ENCODE peak calls at places on chromosomes 13 and 19, in ten cellular contexts. Q is PC-3, Y is GM23338, C is mammary epithelial cell, B is neural progenitor cell, H is IMR-90, X is fibroblast of lung, S is neuronal stem cell, O is GM23248, F is A549. W is an unnamed sample.

GRCh38 chr19:15457701-15458484 is 6.5 kb downstream of the RASAL3 start:
- DNase-seq in O (no peak), H (no peak), X (no peak), S (no peak), B (no peak), Q (no peak), C (no peak), Y (peak), F (no peak), W (no peak)

GRCh38 chr13:36973621-36974268 is 25.4 kb downstream of the ALG5 start:
- DNase-seq in X (no peak), Q (no peak), H (no peak), C (no peak), B (no peak), O (no peak), S (no peak), Y (no peak), F (no peak), W (no peak)

GRCh38 chr13:99860736-99861135 is 110.8 kb downstream of the ZIC5 start:
- DNase-seq in B (peak), O (no peak), F (no peak), Y (no peak), C (no peak), X (no peak), S (peak), Q (no peak), H (no peak), W (no peak)

GRCh38 chr13:99027260-99027659 is 49.4 kb upstream of the DOCK9 start:
- DNase-seq in Y (no peak), S (no peak), O (no peak), C (no peak), X (peak), B (no peak), Q (no peak), H (no peak), F (no peak), W (no peak)

GRCh38 chr13:99425485-99426341 is 75.6 kb upstream of the TM9SF2 start:
- DNase-seq in F (no peak), B (no peak), C (no peak), Y (no peak), S (no peak), H (no peak), X (no peak), Q (no peak), O (no peak), W (no peak)

GRCh38 chr19:57241181-57241580 is 749 bp downstream of the ZNF805 start:
- DNase-seq in O (peak), H (peak), Y (peak), X (peak), C (peak), B (no peak), F (peak), S (no peak), Q (no peak), W (no peak)

GRCh38 chr13:88031980-88032562 is 360.9 kb downstream of the SLITRK5 start:
- DNase-seq in Q (peak), F (no peak), Y (no peak), B (no peak), X (peak), H (peak), O (peak), C (peak), S (no peak), W (no peak)

GRCh38 chr19:40070058-40070457 is 14.0 kb upstream of the ZNF780B start:
- DNase-seq in O (no peak), C (no peak), F (no peak), H (no peak), Q (no peak), X (no peak), Y (no peak), B (no peak), S (no peak), W (no peak)

GRCh38 chr19:50702870-50703829 is 16.5 kb downstream of the SHANK1 start:
- DNase-seq in S (no peak), Y (peak), F (no peak), H (peak), B (no peak), X (no peak), Q (peak), C (no peak), O (peak), W (no peak)

GRCh38 chr13:44299142-44299541 is 74.5 kb upstream of the SERP2 start:
- DNase-seq in X (peak), O (no peak), Y (no peak), C (no peak), Q (peak), B (no peak), H (peak), F (no peak), S (no peak), W (no peak)

GRCh38 chr13:109786457-109787134 is at the start of gene IRS2:
- DNase-seq in H (peak), B (peak), Y (peak), X (peak), O (peak), Q (peak), S (peak), C (peak), F (peak), W (peak)

GRCh38 chr19:33736787-33737186 is 59.9 kb upstream of the KCTD15 start:
- DNase-seq in O (no peak), X (no peak), S (no peak), B (no peak), F (no peak), Q (no peak), H (no peak), C (no peak), Y (peak), W (no peak)

GRCh38 chr13:31965361-31966066 is 66.1 kb upstream of the FRY start:
- DNase-seq in H (peak), X (peak), F (no peak), O (peak), C (peak), S (no peak), B (no peak), Y (no peak), Q (no peak), W (peak)

GRCh38 chr19:584240-585001 is 5.3 kb upstream of the HCN2 start:
- DNase-seq in H (peak), O (peak), C (no peak), B (peak), F (no peak), S (peak), Q (peak), X (no peak), Y (peak), W (peak)

GRCh38 chr13:113527272-113527958 is 36.9 kb upstream of the DCUN1D2 start:
- DNase-seq in Q (no peak), B (no peak), F (no peak), X (no peak), O (no peak), C (no peak), H (no peak), Y (no peak), S (no peak), W (no peak)

GRCh38 chr19:8576273-8576993 is 809 bp downstream of the MYO1F start:
- DNase-seq in B (no peak), Q (peak), X (no peak), C (no peak), O (no peak), Y (no peak), H (no peak), F (no peak), S (no peak), W (peak)

GRCh38 chr13:110607675-110608224 is 7.6 kb upstream of the NAXD start:
- DNase-seq in F (no peak), O (no peak), X (no peak), Y (no peak), C (no peak), S (no peak), Q (no peak), B (no peak), H (no peak), W (no peak)

GRCh38 chr13:59483441-59484116 is 680.1 kb downstream of the DIAPH3 start:
- DNase-seq in Y (peak), H (peak), C (no peak), X (peak), Q (no peak), B (no peak), S (no peak), O (no peak), F (no peak), W (no peak)

GRCh38 chr19:49071860-49072547 is 495 bp downstream of the KCNA7 start:
- DNase-seq in X (no peak), Y (peak), B (peak), H (no peak), O (peak), C (no peak), S (peak), Q (no peak), F (no peak), W (no peak)

GRCh38 chr19:16078311-16078758 is 2.0 kb downstream of the TPM4 start:
- DNase-seq in B (peak), C (peak), O (peak), X (peak), Y (no peak), S (peak), F (peak), H (peak), Q (peak), W (no peak)

GRCh38 chr19:11446652-11447301 is 11.3 kb downstream of the PRKCSH start:
- DNase-seq in O (peak), C (no peak), B (peak), Y (peak), Q (peak), X (no peak), F (peak), H (no peak), S (no peak), W (peak)

GRCh38 chr13:73662833-73663232 is 471.4 kb downstream of the KLF12 start:
- DNase-seq in O (no peak), B (no peak), X (no peak), F (no peak), C (no peak), Y (no peak), S (no peak), H (no peak), Q (no peak), W (no peak)

GRCh38 chr13:73665279-73665678 is 468.9 kb downstream of the KLF12 start:
- DNase-seq in O (no peak), C (no peak), B (no peak), H (no peak), F (no peak), S (no peak), Y (no peak), X (no peak), Q (no peak), W (no peak)

GRCh38 chr13:73661066-73661465 is 473.1 kb downstream of the KLF12 start:
- DNase-seq in X (no peak), F (no peak), B (no peak), H (no peak), O (no peak), C (no peak), Y (no peak), Q (no peak), S (no peak), W (no peak)

GRCh38 chr13:73658639-73659038 is 475.6 kb downstream of the KLF12 start:
- DNase-seq in B (no peak), S (no peak), C (no peak), X (no peak), Q (no peak), H (no peak), Y (no peak), F (no peak), O (no peak), W (no peak)

DNA sequence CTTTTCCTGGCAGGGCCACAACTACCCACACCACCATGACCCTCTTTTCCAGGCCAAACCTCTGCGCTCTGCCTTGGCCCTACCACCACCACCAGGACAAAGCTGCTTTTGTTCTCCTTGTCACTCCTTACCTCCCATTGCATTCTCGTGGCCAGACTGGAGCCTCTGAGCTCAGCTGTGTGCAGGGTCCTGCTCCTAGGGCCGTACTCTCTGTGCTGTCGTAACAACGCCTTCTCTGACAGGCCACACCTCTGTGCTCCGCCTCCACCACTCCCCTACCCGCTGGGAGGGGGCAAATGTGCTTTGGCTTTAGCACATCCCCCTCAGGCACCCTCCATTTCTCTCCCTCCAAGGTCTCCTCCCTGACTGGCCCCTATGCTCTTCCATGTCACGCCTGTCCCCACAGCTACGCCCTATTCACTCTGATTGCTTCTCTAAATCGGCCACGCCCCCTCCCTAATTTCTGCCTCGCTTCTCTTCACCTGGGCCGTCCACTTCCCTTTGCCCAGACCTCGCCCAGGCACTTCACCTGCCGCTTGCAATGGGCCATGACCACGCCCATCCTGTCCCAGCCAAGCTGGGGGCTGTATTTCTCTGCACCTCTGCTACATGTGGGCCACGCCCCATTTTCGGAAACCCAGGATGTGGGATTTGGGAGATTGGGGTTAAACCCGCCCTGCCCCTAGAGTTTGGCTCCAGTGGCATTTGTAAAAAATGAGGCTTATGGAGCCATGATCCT is 472.3 kb downstream of the KLF12 start:
- DNase-seq in C (no peak), H (no peak), B (no peak), O (no peak), Y (no peak), S (no peak), Q (no peak), X (no peak), F (no peak), W (no peak)
- H3K4me2 ChIP-seq in C (no peak), H (no peak), B (no peak), O (no peak), Y (no peak), S (no peak), Q (no peak), X (no peak), F (no peak), W (no peak)

DNA sequence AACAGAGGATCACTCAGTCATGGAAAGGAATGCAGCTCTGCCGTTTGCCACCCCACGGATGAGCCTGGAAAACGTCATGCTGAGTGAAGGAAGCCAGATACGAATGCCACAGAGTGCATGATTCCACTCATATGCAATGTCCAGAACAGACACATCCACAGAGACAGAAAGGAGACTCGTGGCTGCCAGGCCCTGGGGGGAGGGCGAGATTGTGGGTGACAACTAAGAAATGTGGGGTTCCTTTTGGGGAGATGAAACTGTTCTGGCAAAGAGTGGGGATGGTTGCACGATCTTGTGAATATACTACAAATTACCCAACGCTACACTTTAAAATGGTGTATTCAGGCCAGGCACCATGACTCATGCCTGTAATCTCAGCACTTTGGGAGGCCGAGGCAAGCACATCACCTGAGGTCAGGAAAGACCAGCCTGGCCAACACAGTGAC is 27.2 kb upstream of the NAPA start:
- DNase-seq in H (peak), X (peak), Q (no peak), C (no peak), F (no peak), S (no peak), B (no peak), O (peak), Y (no peak), W (no peak)
- H3K4me2 ChIP-seq in H (no peak), X (no peak), Q (no peak), C (no peak), F (no peak), S (no peak), B (no peak), O (no peak), Y (no peak), W (peak)

DNA sequence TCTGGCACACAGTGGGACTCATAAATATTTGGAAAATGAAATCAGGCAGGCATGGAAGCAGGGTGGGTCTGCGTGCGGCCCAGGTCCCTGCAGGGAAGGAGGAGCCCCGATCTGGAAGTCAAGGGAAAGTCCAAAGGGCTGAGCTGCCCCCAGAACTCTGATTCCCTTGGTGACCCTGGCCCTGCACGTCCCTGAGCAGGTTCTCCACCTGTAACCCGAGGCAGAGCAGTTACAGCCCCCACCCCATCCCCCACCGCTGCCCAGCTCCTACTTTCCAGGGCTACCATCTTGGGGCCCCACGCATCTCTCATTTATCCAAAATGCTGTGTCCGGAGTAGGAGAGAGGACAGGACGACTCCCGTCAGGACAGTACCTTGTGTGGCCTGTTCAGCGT is 2.1 kb downstream of the PLEKHF1 start:
- DNase-seq in Y (no peak), X (no peak), S (no peak), H (no peak), F (no peak), O (no peak), Q (no peak), C (no peak), B (no peak), W (no peak)
- H3K4me2 ChIP-seq in Y (peak), X (peak), S (no peak), H (peak), F (no peak), O (peak), Q (peak), C (peak), B (peak), W (no peak)

GRCh38 chr13:52784591-52785340 is 45.1 kb upstream of the CNMD start:
- DNase-seq in Q (no peak), B (no peak), C (no peak), O (no peak), X (no peak), F (no peak), Y (no peak), S (no peak), H (no peak), W (no peak)

GRCh38 chr13:52787212-52787611 is 47.6 kb upstream of the CNMD start:
- DNase-seq in Q (no peak), B (no peak), O (no peak), S (no peak), Y (no peak), X (no peak), F (no peak), H (no peak), C (no peak), W (no peak)

GRCh38 chr13:52786747-52787146 is 47.1 kb upstream of the CNMD start:
- DNase-seq in Y (no peak), H (no peak), F (no peak), X (no peak), Q (peak), B (no peak), S (no peak), C (peak), O (no peak), W (no peak)

GRCh38 chr13:52783943-52784342 is 44.3 kb upstream of the CNMD start:
- DNase-seq in H (no peak), Y (no peak), X (no peak), B (no peak), Q (no peak), S (no peak), O (no peak), F (no peak), C (no peak), W (no peak)

GRCh38 chr13:52785721-52786120 is 46.1 kb upstream of the CNMD start:
- DNase-seq in C (no peak), F (no peak), B (no peak), S (no peak), Y (no peak), X (no peak), O (peak), H (no peak), Q (no peak), W (peak)
- H3K4me2 ChIP-seq in C (no peak), F (no peak), B (no peak), S (no peak), Y (no peak), X (no peak), O (no peak), H (no peak), Q (no peak), W (no peak)

GRCh38 chr19:4556574-4557185 is 2.8 kb downstream of the SEMA6B start:
- DNase-seq in H (no peak), B (peak), C (peak), Q (peak), S (no peak), Y (peak), X (no peak), F (peak), O (peak), W (peak)

GRCh38 chr19:4557971-4558941 is 1.2 kb downstream of the SEMA6B start:
- DNase-seq in Y (peak), C (no peak), F (no peak), B (peak), H (no peak), Q (peak), X (no peak), O (peak), S (no peak), W (peak)

GRCh38 chr19:4557186-4557970 is 2.1 kb downstream of the SEMA6B start:
- DNase-seq in X (no peak), H (no peak), F (no peak), S (no peak), B (no peak), C (no peak), Q (peak), O (no peak), Y (peak), W (peak)

GRCh38 chr19:4555657-4556561 is 3.6 kb downstream of the SEMA6B start:
- DNase-seq in H (no peak), X (no peak), S (no peak), Q (peak), Y (peak), F (peak), C (no peak), O (no peak), B (no peak), W (peak)

DNA sequence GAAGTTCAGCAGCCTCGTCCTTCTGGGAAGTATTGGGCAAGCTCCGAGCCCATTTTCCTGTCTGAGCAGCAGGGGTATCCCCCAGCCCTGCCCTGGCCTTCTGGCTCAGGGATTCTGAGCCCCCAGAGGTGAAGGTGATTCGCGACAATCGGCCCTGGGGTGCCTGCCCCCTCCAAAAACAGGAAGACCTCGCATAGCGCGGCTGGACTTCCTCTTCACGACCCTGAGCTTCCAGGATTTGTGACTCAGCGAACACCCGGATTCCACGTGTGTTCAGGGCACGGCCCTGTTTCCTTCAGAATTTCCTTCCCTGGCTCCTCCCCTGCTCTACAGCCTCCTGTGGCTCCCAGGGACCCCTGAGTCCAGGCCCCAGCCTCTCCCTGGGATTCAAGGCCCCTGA is at the start of gene SEMA6B:
- DNase-seq in H (no peak), C (no peak), X (no peak), B (no peak), Q (no peak), O (no peak), F (no peak), S (no peak), Y (no peak), W (no peak)
- H3K4me2 ChIP-seq in H (no peak), C (no peak), X (no peak), B (no peak), Q (no peak), O (no peak), F (peak), S (no peak), Y (no peak), W (no peak)

DNA sequence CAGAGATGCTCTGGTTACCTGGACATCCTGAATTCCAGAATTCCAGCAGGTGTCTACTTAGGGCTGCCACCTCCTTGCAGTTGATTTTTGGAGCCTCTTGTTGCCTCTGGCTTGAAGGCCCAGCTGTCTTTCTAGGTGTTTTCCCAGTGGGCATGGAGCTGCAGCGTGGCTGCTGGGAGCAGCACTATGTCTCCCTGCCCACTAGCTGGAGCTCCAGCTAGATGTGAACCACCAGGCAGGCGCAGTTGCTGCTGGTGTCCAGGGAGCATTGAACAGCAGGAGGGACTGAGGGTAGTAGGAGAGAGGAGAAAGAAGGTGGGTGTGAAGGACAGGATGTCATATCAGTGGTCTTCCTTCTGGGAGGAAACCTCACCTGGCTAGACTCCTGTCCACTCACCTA is 9.9 kb upstream of the SELENOW start:
- DNase-seq in S (no peak), O (no peak), X (no peak), F (peak), C (no peak), H (no peak), B (no peak), Y (no peak), Q (no peak), W (no peak)
- H3K4me2 ChIP-seq in S (no peak), O (no peak), X (no peak), F (no peak), C (no peak), H (no peak), B (no peak), Y (no peak), Q (no peak), W (no peak)

GRCh38 chr13:29591310-29591709 is 4.2 kb downstream of the SLC7A1 start:
- DNase-seq in H (peak), B (no peak), O (peak), X (peak), Q (no peak), Y (no peak), C (no peak), F (no peak), S (no peak), W (no peak)
- H3K4me2 ChIP-seq in H (peak), B (no peak), O (peak), X (peak), Q (no peak), Y (peak), C (no peak), F (peak), S (no peak), W (no peak)

W was measured in trophoblast cell.